ENCODE peak calls at places on chromosome 17, in six cellular contexts. Q is SK-N-SH, I is IMR-90, S is body of pancreas, U is cardiac muscle cell, O is heart left ventricle. M is an unnamed sample. For H3K36me3 and H3K27me3, the result is how much of the 10 kb centered on the place peaks cover.

GRCh38 chr17:83099086-83099540 is 19.7 kb downstream of the METRNL start:
- DNase-seq in Q (no peak), I (no peak), S (no peak), U (no peak), O (no peak), M (no peak)

GRCh38 chr17:45335721-45336120 is 18.9 kb upstream of the MAP3K14 start:
- DNase-seq in Q (no peak), I (no peak), S (no peak), U (no peak), O (no peak), M (no peak)

GRCh38 chr17:19753049-19753444 is 4.9 kb upstream of the ALDH3A1 start:
- DNase-seq in Q (peak), I (peak), S (peak), U (no peak), O (peak), M (peak)

GRCh38 chr17:57772774-57773173 is 27.7 kb upstream of the CCDC182 start:
- DNase-seq in Q (no peak), I (no peak), S (no peak), U (no peak), O (no peak), M (no peak)

GRCh38 chr17:78419970-78420820 is 41.7 kb downstream of the PGS1 start:
- DNase-seq in Q (no peak), I (no peak), S (no peak), U (no peak), O (no peak), M (no peak)

GRCh38 chr17:66076546-66077190 is 115.3 kb downstream of the CEP112 start:
- DNase-seq in Q (no peak), I (no peak), S (peak), U (no peak), O (peak), M (peak)

GRCh38 chr17:38464723-38465419 is 36.6 kb downstream of the ARHGAP23 start:
- DNase-seq in Q (peak), I (peak), S (peak), U (no peak), O (peak), M (peak)

GRCh38 chr17:68759343-68760140 is 158.4 kb upstream of the FAM20A start:
- DNase-seq in Q (peak), I (peak), S (peak), U (peak), O (peak), M (peak)

GRCh38 chr17:76793775-76794174 is 55.9 kb downstream of the MFSD11 start:
- DNase-seq in Q (peak), I (peak), S (no peak), U (no peak), O (no peak), M (peak)

GRCh38 chr17:27793906-27794380 is 6.4 kb downstream of the NOS2 start:
- DNase-seq in Q (peak), I (no peak), S (no peak), U (no peak), O (no peak), M (no peak)

GRCh38 chr17:59851431-59852375 is 41.0 kb downstream of the TUBD1 start:
- DNase-seq in Q (no peak), I (peak), S (peak), U (no peak), O (no peak), M (peak)

GRCh38 chr17:37212184-37212583 is 163.6 kb upstream of the C17orf78 start:
- DNase-seq in Q (no peak), I (no peak), S (no peak), U (no peak), O (no peak), M (no peak)

GRCh38 chr17:71432378-71433315 is 688.2 kb upstream of the SOX9 start:
- DNase-seq in Q (no peak), I (peak), S (no peak), U (no peak), O (no peak), M (peak)

GRCh38 chr17:53749178-53749577 is 73.5 kb upstream of the KIF2B start:
- DNase-seq in Q (no peak), I (no peak), S (peak), U (peak), O (no peak), M (peak)

GRCh38 chr17:957856-958421 is 21.6 kb downstream of the NXN start:
- DNase-seq in Q (no peak), I (no peak), S (no peak), U (peak), O (no peak), M (no peak)

GRCh38 chr17:65750678-65751077 is 189.2 kb upstream of the AXIN2 start:
- DNase-seq in Q (peak), I (peak), S (peak), U (peak), O (peak), M (peak)

GRCh38 chr17:28726396-28726911 is 421 bp upstream of the TLCD1 start:
- DNase-seq in Q (no peak), I (peak), S (peak), U (peak), O (peak), M (peak)

GRCh38 chr17:37742114-37742761 is 2.6 kb downstream of the HNF1B start:
- DNase-seq in Q (peak), I (peak), S (peak), U (peak), O (no peak), M (peak)

GRCh38 chr17:82648761-82649474 is 674 bp upstream of the WDR45B start:
- DNase-seq in Q (peak), I (no peak), S (peak), U (peak), O (peak), M (no peak)

GRCh38 chr17:52027620-52028019 is 130.9 kb downstream of the CA10 start:
- DNase-seq in Q (no peak), I (no peak), S (no peak), U (no peak), O (no peak), M (peak)

GRCh38 chr17:66654341-66654740 is 180.6 kb upstream of the CACNG5 start:
- DNase-seq in Q (no peak), I (peak), S (no peak), U (no peak), O (no peak), M (peak)

GRCh38 chr17:45248132-45248936 is 13.6 kb downstream of the SPATA32 start:
- DNase-seq in Q (no peak), I (no peak), S (peak), U (no peak), O (no peak), M (peak)

GRCh38 chr17:64203630-64204029 is 59.4 kb downstream of the TEX2 start:
- DNase-seq in Q (no peak), I (no peak), S (no peak), U (peak), O (no peak), M (no peak)

GRCh38 chr17:59093702-59094231 is 12.9 kb downstream of the TRIM37 start:
- DNase-seq in Q (no peak), I (peak), S (peak), U (no peak), O (peak), M (peak)

GRCh38 chr17:3727041-3727440 is 3.3 kb downstream of the HASPIN start:
- DNase-seq in Q (no peak), I (no peak), S (no peak), U (no peak), O (no peak), M (no peak)

GRCh38 chr17:39598635-39599005 is 9.1 kb downstream of the NEUROD2 start:
- DNase-seq in Q (peak), I (no peak), S (no peak), U (no peak), O (no peak), M (no peak)

GRCh38 chr17:44219636-44220210 is at the start of gene UBTF:
- DNase-seq in Q (peak), I (peak), S (peak), U (peak), O (peak), M (peak)

GRCh38 chr17:1649844-1650409 is at the start of gene RILP:
- DNase-seq in Q (no peak), I (no peak), S (peak), U (peak), O (peak), M (peak)

GRCh38 chr17:8963665-8964258 is 1.7 kb downstream of the PIK3R5 start:
- DNase-seq in Q (no peak), I (no peak), S (no peak), U (no peak), O (no peak), M (no peak)

GRCh38 chr17:81553616-81554181 is 1.5 kb upstream of the FAAP100 start:
- DNase-seq in Q (peak), I (peak), S (peak), U (no peak), O (no peak), M (peak)

GRCh38 chr17:27975146-27976011 is 67.1 kb upstream of the NLK start:
- DNase-seq in Q (no peak), I (peak), S (peak), U (no peak), O (no peak), M (peak)

GRCh38 chr17:58252141-58252540 is 13.8 kb downstream of the LPO start:
- DNase-seq in Q (no peak), I (no peak), S (no peak), U (no peak), O (no peak), M (no peak)

GRCh38 chr17:18280239-18280638 is 19.8 kb downstream of the MIEF2 start:
- DNase-seq in Q (no peak), I (no peak), S (no peak), U (no peak), O (no peak), M (no peak)
- H3K27ac ChIP-seq in Q (no peak), I (peak), S (no peak), U (no peak), O (no peak), M (no peak)

GRCh38 chr17:49038544-49038943 is 41.4 kb downstream of the IGF2BP1 start:
- DNase-seq in Q (no peak), I (no peak), S (no peak), U (no peak), O (no peak), M (no peak)
- H3K36me3 ChIP-seq in Q (under half), I (half or more), S (under half), U (half or more), O (under half), M (under half)

DNA sequence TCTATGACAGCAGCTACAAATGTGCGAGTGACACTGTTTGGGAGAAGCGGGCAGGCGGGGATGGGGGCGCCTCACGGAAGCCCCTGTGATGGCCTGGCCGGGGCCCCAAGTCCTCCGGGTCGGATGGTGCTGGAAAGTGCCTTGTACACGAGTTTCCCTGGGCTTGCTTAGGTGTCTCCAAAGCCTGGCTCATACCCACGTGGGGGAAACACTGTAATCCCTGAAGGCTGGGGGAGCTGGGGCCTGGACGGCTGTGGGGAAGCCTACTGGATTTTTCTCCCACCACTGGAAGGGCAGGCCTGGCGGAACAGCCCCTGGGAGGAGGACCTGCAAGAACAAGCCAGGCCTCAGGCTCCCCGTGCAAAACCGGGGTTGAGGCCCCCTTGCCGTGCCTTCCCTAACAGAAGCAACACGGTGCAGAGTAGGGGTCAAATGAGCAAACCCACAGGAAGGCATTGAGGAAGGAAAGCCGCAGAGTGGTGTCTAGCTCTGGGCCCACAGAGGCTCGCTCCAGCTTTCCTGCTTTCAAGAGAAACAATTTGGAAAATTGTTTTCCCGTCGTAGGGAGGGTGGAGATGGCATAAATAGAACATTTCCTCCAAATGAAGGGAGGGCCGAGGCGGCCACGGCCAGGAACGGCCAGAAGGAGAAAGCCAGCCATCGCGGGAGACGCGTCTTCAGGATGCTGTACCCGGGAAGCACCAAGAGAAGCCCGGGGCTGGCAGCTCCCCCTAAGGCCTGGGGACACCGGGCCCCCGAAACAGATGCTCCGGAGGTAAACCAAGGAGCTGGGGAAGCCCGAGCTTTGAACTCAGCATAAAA is 92.3 kb downstream of the RBFOX3 start:
- DNase-seq in Q (peak), I (no peak), S (no peak), U (no peak), O (no peak), M (no peak)
- H3K27me3 ChIP-seq in Q (under half), I (under half), S (under half), U (under half), O (under half), M (under half)

GRCh38 chr17:31550389-31551056 is 159.0 kb downstream of the RAB11FIP4 start:
- DNase-seq in Q (no peak), I (peak), S (no peak), U (no peak), O (no peak), M (no peak)
- H3K27ac ChIP-seq in Q (peak), I (no peak), S (peak), U (no peak), O (peak), M (no peak)

DNA sequence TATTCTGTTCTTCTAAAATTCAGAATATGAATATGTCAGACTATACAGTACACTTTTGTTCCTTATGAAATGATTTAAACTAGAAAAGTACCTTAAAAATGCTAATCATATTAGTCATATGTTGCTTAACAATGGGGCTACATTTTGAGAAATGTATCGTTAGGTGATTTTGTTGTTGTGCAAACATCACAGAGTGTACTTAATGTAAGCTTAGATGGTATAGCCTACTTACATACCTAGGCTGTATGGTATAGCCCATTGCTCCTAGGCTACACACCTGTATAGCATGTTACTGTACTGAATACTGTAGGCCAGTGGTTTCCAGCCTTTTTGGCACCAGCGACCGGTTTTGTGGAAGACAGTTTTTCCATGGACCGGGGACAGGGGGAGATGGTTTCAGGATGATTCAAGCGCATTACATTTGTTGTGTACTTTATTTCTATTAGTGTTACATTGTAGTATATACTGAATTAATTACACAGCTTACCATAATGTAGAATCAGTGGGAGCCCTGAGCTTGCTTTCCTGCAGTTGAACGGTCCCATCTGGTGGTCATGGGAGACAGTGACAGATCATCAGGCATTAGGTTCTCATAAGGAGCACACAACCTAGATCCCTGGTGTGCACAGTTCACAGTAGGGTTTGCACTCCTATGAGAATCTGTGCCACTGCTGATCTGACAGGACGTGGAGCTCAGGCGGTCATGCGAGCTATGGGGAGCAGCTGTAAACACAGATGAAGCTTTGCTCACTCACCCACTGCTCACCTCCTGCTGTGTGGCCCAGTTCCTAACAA is 35.0 kb upstream of the MRC2 start:
- DNase-seq in Q (no peak), I (peak), S (no peak), U (no peak), O (no peak), M (peak)
- H3K36me3 ChIP-seq in Q (half or more), I (under half), S (under half), U (under half), O (half or more), M (under half)

GRCh38 chr17:34360571-34360970 is 2.5 kb downstream of the CCL1 start:
- DNase-seq in Q (no peak), I (no peak), S (no peak), U (no peak), O (no peak), M (no peak)

GRCh38 chr17:34356194-34356593 is at the start of gene CCL13:
- DNase-seq in Q (no peak), I (no peak), S (no peak), U (no peak), O (no peak), M (no peak)

GRCh38 chr17:34354637-34355036 is 1.6 kb upstream of the CCL13 start:
- DNase-seq in Q (no peak), I (peak), S (no peak), U (no peak), O (no peak), M (no peak)

GRCh38 chr17:34358631-34359030 is 2.4 kb downstream of the CCL13 start:
- DNase-seq in Q (no peak), I (no peak), S (no peak), U (no peak), O (no peak), M (no peak)

GRCh38 chr17:34357398-34357797 is 1.1 kb downstream of the CCL13 start:
- DNase-seq in Q (no peak), I (no peak), S (no peak), U (no peak), O (no peak), M (no peak)
- H3K27me3 ChIP-seq in Q (under half), I (under half), S (under half), U (under half), O (under half), M (under half)

GRCh38 chr17:14207791-14208190 is 28.9 kb downstream of the CDRT15 start:
- DNase-seq in Q (no peak), I (no peak), S (no peak), U (no peak), O (no peak), M (no peak)

GRCh38 chr17:14204546-14204945 is 32.1 kb downstream of the CDRT15 start:
- DNase-seq in Q (no peak), I (no peak), S (no peak), U (no peak), O (no peak), M (no peak)

GRCh38 chr17:14205380-14205779 is 31.3 kb downstream of the CDRT15 start:
- DNase-seq in Q (no peak), I (no peak), S (no peak), U (no peak), O (no peak), M (no peak)

GRCh38 chr17:14206891-14207290 is 29.8 kb downstream of the CDRT15 start:
- DNase-seq in Q (no peak), I (no peak), S (no peak), U (no peak), O (no peak), M (no peak)

DNA sequence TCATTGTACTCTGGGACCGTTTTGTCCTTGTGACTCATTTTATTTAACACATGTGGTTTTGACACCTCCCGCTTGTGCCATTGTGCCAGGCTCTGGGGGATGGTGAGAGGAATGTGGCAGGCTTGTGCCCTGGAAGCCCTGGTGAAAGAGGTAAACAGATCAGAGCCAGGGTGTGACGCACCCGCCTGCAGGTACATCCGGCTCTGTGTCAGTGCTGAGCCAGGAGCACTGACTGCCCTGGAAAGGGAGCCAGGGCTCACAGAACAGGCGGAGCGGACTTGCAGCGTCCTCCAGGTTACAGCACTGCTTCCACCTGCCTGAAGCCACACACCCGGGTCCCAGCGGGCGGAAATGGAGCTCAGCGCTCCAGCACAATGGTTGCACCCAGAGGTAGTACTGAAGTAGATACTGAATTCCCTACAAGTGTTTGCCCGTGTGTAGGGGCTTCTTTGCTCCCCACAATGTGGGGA is 30.6 kb downstream of the CDRT15 start:
- DNase-seq in Q (no peak), I (no peak), S (peak), U (no peak), O (peak), M (peak)
- H3K27ac ChIP-seq in Q (no peak), I (no peak), S (peak), U (no peak), O (peak), M (no peak)

DNA sequence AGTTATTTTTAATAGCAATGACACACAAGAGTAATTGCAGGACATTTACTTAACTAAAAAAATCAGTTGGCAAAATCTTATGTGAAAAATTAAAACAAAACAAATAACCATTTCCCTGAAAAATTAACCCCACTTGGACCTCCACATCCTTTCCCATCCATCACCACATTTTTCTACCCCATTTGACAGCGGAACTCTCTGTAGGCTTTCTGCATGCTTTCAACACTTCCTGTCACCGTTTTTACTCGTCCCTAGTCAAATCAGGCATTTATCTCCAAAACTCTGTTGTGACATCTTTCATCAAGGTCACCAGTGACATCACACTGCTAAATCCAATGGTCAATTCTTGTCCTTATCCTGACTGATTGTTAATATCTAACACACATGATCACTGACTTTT is 27.5 kb downstream of the KCNJ16 start:
- DNase-seq in Q (no peak), I (no peak), S (no peak), U (no peak), O (no peak), M (no peak)
- H3K36me3 ChIP-seq in Q (under half), I (under half), S (under half), U (under half), O (under half), M (under half)

DNA sequence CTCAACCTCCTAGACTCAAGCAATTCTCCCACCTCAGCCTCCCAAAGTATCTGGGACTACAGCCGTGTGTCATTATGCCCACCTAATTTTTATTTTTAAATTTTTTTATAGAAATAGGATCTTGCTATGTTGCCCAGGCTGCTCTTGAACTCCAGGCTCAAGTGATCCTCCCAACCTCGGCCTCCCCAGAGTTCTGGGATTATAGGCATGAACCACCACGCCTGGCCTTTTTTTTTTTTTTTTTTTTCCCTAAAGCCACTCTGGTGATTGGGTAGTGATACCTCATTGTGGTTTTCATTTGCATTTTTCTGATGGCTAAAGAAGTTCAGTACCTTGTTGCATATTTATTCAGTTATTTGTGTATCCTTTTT is 1.2 kb upstream of the CDR2L start:
- DNase-seq in Q (no peak), I (no peak), S (no peak), U (no peak), O (no peak), M (no peak)
- H3K27me3 ChIP-seq in Q (under half), I (under half), S (under half), U (under half), O (under half), M (under half)

GRCh38 chr17:29757788-29758187 is 135.1 kb upstream of the CORO6 start:
- DNase-seq in Q (no peak), I (no peak), S (no peak), U (no peak), O (no peak), M (no peak)
- H3K27ac ChIP-seq in Q (peak), I (no peak), S (no peak), U (no peak), O (no peak), M (no peak)